ENCODE peak calls at places on chromosomes 12 and 14, in ten cellular contexts. R, T, E, X, B, N, V, O, L and I are unnamed samples.

GRCh38 chr12:101772019-101772774 is 32.9 kb upstream of the SYCP3 start:
- DNase-seq in R (no peak), T (no peak), E (no peak), X (no peak), B (no peak), N (no peak), V (no peak), O (no peak), L (no peak), I (no peak)

GRCh38 chr12:25186788-25187397 is 8.1 kb downstream of the DNAI7 start:
- DNase-seq in R (no peak), T (no peak), E (no peak), X (no peak), B (no peak), N (no peak), V (no peak), O (no peak), L (no peak), I (no peak)

GRCh38 chr14:73424453-73424852 is 33.9 kb downstream of the NUMB start:
- DNase-seq in R (no peak), T (no peak), E (no peak), X (no peak), B (no peak), N (no peak), V (peak; percentile 38), O (no peak), L (no peak), I (no peak)

GRCh38 chr12:87430444-87430843 is 598.8 kb downstream of the C12orf50 start:
- DNase-seq in R (no peak), T (no peak), E (no peak), X (no peak), B (no peak), N (peak; percentile 21), V (no peak), O (no peak), L (no peak), I (no peak)

GRCh38 chr12:9064815-9065606 is 50.7 kb downstream of the A2M start:
- DNase-seq in R (peak; percentile 77), T (peak; percentile 98), E (peak; percentile 40), X (peak; percentile 94), B (peak; percentile 85), N (peak; percentile 89), V (peak; percentile 67), O (peak; percentile 50), L (peak; percentile 99), I (peak; percentile 94)

GRCh38 chr12:129300011-129300410 is 446.7 kb downstream of the GLT1D1 start:
- DNase-seq in R (no peak), T (no peak), E (no peak), X (no peak), B (no peak), N (no peak), V (no peak), O (no peak), L (no peak), I (no peak)

GRCh38 chr14:68794130-68794855 is 1.4 kb upstream of the ZFP36L1 start:
- DNase-seq in R (peak; percentile 65), T (peak; percentile 93), E (no peak), X (peak; percentile 85), B (peak; percentile 79), N (peak; percentile 93), V (peak; percentile 86), O (peak; percentile 89), L (peak; percentile 81), I (peak; percentile 95)

GRCh38 chr14:52348279-52348678 is 34.2 kb downstream of the PTGER2 start:
- DNase-seq in R (no peak), T (no peak), E (no peak), X (no peak), B (no peak), N (no peak), V (no peak), O (no peak), L (no peak), I (no peak)

DNA sequence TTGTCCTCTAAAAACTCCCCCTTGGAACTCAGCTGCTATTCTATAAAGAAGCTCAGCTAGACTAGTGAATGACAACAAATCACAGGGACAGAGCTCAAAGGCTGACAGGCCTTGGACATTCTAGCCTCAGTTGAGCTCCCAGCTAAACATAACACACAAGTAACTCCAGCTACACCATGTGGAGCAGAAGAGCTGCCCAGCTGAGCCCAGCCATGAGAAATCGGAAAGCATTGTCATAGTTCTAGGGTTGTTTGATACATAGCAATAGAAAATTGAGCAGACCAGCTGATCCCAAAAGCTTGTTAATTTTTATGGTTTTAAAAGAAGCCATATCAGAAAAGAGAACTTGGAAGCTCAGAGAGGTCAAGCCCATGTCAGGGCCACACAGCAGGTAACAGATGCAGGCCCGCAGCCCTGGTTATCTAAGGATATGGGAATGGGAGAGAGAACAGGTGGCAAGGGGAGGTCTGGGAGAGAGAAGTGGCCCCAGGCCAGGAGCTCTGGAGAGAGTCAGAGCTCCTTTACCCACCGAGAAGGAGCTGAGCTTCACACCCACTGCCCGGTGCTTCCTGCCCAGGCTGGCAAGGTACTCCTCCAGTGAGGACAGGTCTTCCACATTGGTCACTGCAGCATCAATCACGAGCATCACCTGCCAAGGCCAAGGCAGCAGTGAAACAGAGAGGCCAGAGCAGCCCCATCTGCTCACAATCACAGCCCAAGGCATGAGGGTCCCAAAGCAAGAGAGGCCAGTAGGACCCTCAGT is 2.9 kb downstream of the NGB start:
- DNase-seq in R (no peak), T (no peak), E (no peak), X (no peak), B (no peak), N (no peak), V (no peak), O (no peak), L (no peak), I (no peak)
- H3K4me1 ChIP-seq in R (peaks cover 9% of the 10 kb centered on the region), T (peaks cover 22% of the 10 kb centered on the region), E (no peaks in the 10 kb centered on the region), X (no peaks in the 10 kb centered on the region), B (no peaks in the 10 kb centered on the region), N (no peaks in the 10 kb centered on the region), V (peaks cover 8% of the 10 kb centered on the region), O (no peaks in the 10 kb centered on the region), L (no peaks in the 10 kb centered on the region), I (no peaks in the 10 kb centered on the region)

GRCh38 chr12:46364300-46364696 is 8.3 kb downstream of the SLC38A2 start:
- DNase-seq in R (no peak), T (no peak), E (no peak), X (no peak), B (no peak), N (no peak), V (no peak), O (no peak), L (no peak), I (no peak)

GRCh38 chr12:46361667-46362034 is 10.9 kb downstream of the SLC38A2 start:
- DNase-seq in R (no peak), T (no peak), E (no peak), X (no peak), B (no peak), N (no peak), V (no peak), O (no peak), L (no peak), I (no peak)

GRCh38 chr12:46362895-46363581 is 9.5 kb downstream of the SLC38A2 start:
- DNase-seq in R (no peak), T (no peak), E (no peak), X (no peak), B (no peak), N (no peak), V (no peak), O (no peak), L (no peak), I (no peak)

GRCh38 chr12:46364777-46365580 is 7.6 kb downstream of the SLC38A2 start:
- DNase-seq in R (no peak), T (peak; percentile 88), E (no peak), X (peak; percentile 72), B (peak; percentile 70), N (peak; percentile 81), V (peak; percentile 53), O (peak; percentile 38), L (no peak), I (no peak)

DNA sequence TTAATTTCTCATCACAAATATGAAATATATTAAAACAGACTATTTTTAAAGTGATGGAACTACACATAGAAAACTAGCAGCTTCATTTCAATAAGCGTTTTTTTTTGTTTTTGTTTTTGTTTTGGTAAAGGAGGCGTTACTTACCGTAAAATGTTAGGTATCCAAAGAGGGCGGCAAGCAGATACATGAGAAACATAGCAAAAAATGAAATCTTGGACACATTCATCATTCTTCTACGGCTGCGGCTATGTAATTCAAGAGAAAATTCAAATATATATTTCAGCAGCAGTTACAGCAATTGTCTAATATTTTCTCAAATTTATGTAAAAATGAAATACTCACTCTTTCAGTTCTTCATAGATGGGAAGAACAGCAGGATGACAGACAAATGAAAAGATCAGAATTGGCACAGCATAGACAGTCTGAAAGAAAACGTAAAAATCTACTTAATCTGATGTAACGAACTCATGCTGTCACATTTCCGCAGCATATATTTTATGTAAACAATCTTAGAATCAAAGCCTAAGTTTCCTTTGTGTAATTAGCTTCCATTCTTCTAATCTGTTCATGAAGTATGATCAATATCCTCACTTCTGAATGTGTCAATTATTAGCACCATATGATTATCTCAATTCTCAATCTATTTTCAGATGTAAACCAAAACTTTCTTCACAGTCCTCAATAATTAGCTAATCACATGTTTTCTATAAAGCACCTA is 8.8 kb downstream of the SLC38A2 start:
- DNase-seq in R (no peak), T (no peak), E (no peak), X (no peak), B (no peak), N (no peak), V (no peak), O (no peak), L (no peak), I (no peak)
- H3K4me1 ChIP-seq in R (peaks cover 7% of the 10 kb centered on the region), T (peaks cover 94% of the 10 kb centered on the region), E (no peaks in the 10 kb centered on the region), X (peaks cover 80% of the 10 kb centered on the region), B (peaks cover 26% of the 10 kb centered on the region), N (peaks cover 89% of the 10 kb centered on the region), V (peaks cover 99% of the 10 kb centered on the region), O (peaks cover 83% of the 10 kb centered on the region), L (peaks cover 19% of the 10 kb centered on the region), I (peaks cover 64% of the 10 kb centered on the region)

GRCh38 chr12:110373025-110373876 is 30.3 kb downstream of the ANAPC7 start:
- DNase-seq in R (no peak), T (no peak), E (no peak), X (no peak), B (no peak), N (no peak), V (no peak), O (no peak), L (no peak), I (no peak)

GRCh38 chr12:110372056-110372425 is 31.5 kb downstream of the ANAPC7 start:
- DNase-seq in R (no peak), T (no peak), E (no peak), X (no peak), B (no peak), N (no peak), V (no peak), O (no peak), L (peak; percentile 55), I (no peak)

GRCh38 chr12:110370732-110371141 is 32.8 kb downstream of the ANAPC7 start:
- DNase-seq in R (no peak), T (no peak), E (no peak), X (no peak), B (no peak), N (no peak), V (no peak), O (no peak), L (peak; percentile 69), I (no peak)

GRCh38 chr12:110369992-110370391 is 33.5 kb downstream of the ANAPC7 start:
- DNase-seq in R (no peak), T (no peak), E (no peak), X (no peak), B (no peak), N (no peak), V (no peak), O (no peak), L (no peak), I (no peak)

DNA sequence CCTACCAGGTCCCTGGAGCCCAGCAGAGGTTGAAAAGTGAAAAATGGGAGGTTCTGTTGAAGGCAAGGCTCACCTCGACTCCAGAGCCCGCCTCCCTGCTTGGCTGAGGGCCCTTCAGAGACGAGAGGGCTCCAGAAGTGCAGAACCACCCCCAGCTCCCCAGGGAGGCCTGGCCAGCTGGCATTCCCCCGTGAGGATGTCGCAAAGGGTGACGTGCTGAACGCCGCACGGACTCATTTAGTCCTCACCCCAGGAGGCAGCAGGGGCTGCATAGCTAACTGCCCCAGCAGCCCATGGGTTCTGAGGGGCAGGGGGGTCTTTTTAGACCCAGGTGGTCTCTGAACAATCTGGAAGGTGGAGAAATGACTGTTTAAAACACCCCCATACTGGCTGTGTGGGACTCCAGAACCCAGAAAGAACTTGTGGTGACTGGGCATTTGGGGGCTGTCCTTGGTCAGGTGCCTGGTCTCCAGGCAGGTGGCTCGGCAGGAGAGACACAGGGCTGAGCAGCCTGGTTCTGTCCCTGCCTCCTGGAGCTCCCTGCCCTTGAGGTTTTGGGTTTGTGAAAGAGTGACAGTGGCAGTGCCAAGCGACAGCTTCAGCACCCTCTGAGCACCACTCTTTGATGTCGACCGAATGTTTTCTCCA is 32.0 kb downstream of the ANAPC7 start:
- DNase-seq in R (no peak), T (no peak), E (no peak), X (no peak), B (no peak), N (no peak), V (no peak), O (no peak), L (peak; percentile 59), I (peak; percentile 92)
- H3K4me1 ChIP-seq in R (peaks cover 7% of the 10 kb centered on the region), T (no peaks in the 10 kb centered on the region), E (peaks cover 4% of the 10 kb centered on the region), X (no peaks in the 10 kb centered on the region), B (no peaks in the 10 kb centered on the region), N (peaks cover 23% of the 10 kb centered on the region), V (no peaks in the 10 kb centered on the region), O (peaks cover 13% of the 10 kb centered on the region), L (no peaks in the 10 kb centered on the region), I (peaks cover 31% of the 10 kb centered on the region)

GRCh38 chr14:103027451-103027850 is 29.9 kb downstream of the CDC42BPB start:
- DNase-seq in R (no peak), T (no peak), E (no peak), X (no peak), B (no peak), N (no peak), V (no peak), O (no peak), L (no peak), I (no peak)
- H3K4me1 ChIP-seq in R (peaks cover 7% of the 10 kb centered on the region), T (peaks cover 11% of the 10 kb centered on the region), E (peaks cover 6% of the 10 kb centered on the region), X (peaks cover 6% of the 10 kb centered on the region), B (peaks cover 15% of the 10 kb centered on the region), N (peaks cover 49% of the 10 kb centered on the region), V (peaks cover 30% of the 10 kb centered on the region), O (peaks cover 27% of the 10 kb centered on the region), L (no peaks in the 10 kb centered on the region), I (peaks cover 22% of the 10 kb centered on the region)